ENCODE peak calls at places on chromosomes 7 and 10, in five cellular contexts. C, P, L, I and H are unnamed samples.

GRCh38 chr10:11658801-11659368 is 47.4 kb upstream of the USP6NL start:
- DNase-seq in C (no peak), P (no peak), L (no peak), I (no peak), H (peak)

GRCh38 chr7:25311346-25311745 is 83.1 kb upstream of the NPVF start:
- DNase-seq in C (no peak), P (no peak), L (peak), I (no peak), H (no peak)

GRCh38 chr10:60427148-60427547 is 37.5 kb upstream of the ANK3 start:
- DNase-seq in C (no peak), P (no peak), L (no peak), I (no peak), H (no peak)

GRCh38 chr7:78476851-78477405 is 678.4 kb downstream of the PHTF2 start:
- DNase-seq in C (no peak), P (no peak), L (peak), I (no peak), H (no peak)

GRCh38 chr10:110600487-110601101 is 33.1 kb downstream of the SMC3 start:
- DNase-seq in C (no peak), P (peak), L (peak), I (no peak), H (peak)

GRCh38 chr10:24384954-24385353 is 176.0 kb downstream of the KIAA1217 start:
- DNase-seq in C (no peak), P (no peak), L (no peak), I (no peak), H (no peak)

GRCh38 chr10:118800920-118801319 is 46.1 kb upstream of the CACUL1 start:
- DNase-seq in C (peak), P (no peak), L (no peak), I (no peak), H (peak)

GRCh38 chr10:102309236-102309635 is 63.9 kb downstream of the GBF1 start:
- DNase-seq in C (no peak), P (no peak), L (no peak), I (no peak), H (no peak)

GRCh38 chr7:22645418-22646181 is 81.4 kb upstream of the IL6 start:
- DNase-seq in C (no peak), P (no peak), L (no peak), I (no peak), H (no peak)

GRCh38 chr7:81846398-81846797 is 76.6 kb upstream of the HGF start:
- DNase-seq in C (no peak), P (peak), L (peak), I (no peak), H (peak)

GRCh38 chr7:90923576-90923975 is 327.5 kb downstream of the CDK14 start:
- DNase-seq in C (no peak), P (no peak), L (no peak), I (no peak), H (no peak)

GRCh38 chr7:4245866-4246470 is 436.1 kb upstream of the FOXK1 start:
- DNase-seq in C (no peak), P (no peak), L (no peak), I (no peak), H (no peak)

GRCh38 chr10:52525761-52526160 is 211.7 kb downstream of the DKK1 start:
- DNase-seq in C (no peak), P (peak), L (no peak), I (no peak), H (peak)

GRCh38 chr7:45869426-45869825 is 3.5 kb downstream of the CCDC201 start:
- DNase-seq in C (no peak), P (no peak), L (no peak), I (no peak), H (peak)

GRCh38 chr7:22305706-22306105 is 51.2 kb downstream of the RAPGEF5 start:
- DNase-seq in C (no peak), P (no peak), L (no peak), I (no peak), H (no peak)

GRCh38 chr10:118002581-118002980 is 44.2 kb downstream of the RAB11FIP2 start:
- DNase-seq in C (no peak), P (no peak), L (no peak), I (no peak), H (peak)

GRCh38 chr7:1407883-1408282 is 51.4 kb downstream of the MICALL2 start:
- DNase-seq in C (no peak), P (no peak), L (no peak), I (no peak), H (no peak)

GRCh38 chr10:71367279-71367678 is 29.4 kb upstream of the CDH23 start:
- DNase-seq in C (no peak), P (no peak), L (no peak), I (no peak), H (no peak)

GRCh38 chr7:140478361-140479061 is 794 bp downstream of the MKRN1 start:
- DNase-seq in C (peak), P (peak), L (no peak), I (peak), H (peak)

GRCh38 chr7:2527505-2528464 is 8.2 kb downstream of the LFNG start:
- DNase-seq in C (peak), P (peak), L (no peak), I (peak), H (peak)

GRCh38 chr10:131400518-131400917 is 89.0 kb upstream of the TCERG1L start:
- DNase-seq in C (no peak), P (no peak), L (no peak), I (no peak), H (no peak)

GRCh38 chr7:45702751-45703150 is 128.6 kb downstream of the ADCY1 start:
- DNase-seq in C (no peak), P (no peak), L (no peak), I (no peak), H (no peak)

GRCh38 chr10:127280446-127280845 is 84.1 kb upstream of the INSYN2A start:
- DNase-seq in C (no peak), P (no peak), L (no peak), I (no peak), H (no peak)

GRCh38 chr10:123906884-123907652 is 15.5 kb upstream of the CPXM2 start:
- DNase-seq in C (no peak), P (no peak), L (no peak), I (no peak), H (no peak)

GRCh38 chr10:70858759-70859158 is 29.6 kb downstream of the PCBD1 start:
- DNase-seq in C (no peak), P (no peak), L (no peak), I (no peak), H (no peak)

GRCh38 chr7:147276783-147277370 is 1160.3 kb downstream of the CNTNAP2 start:
- DNase-seq in C (no peak), P (no peak), L (no peak), I (no peak), H (no peak)

GRCh38 chr7:21767300-21767900 is 178.3 kb downstream of the CDCA7L start:
- DNase-seq in C (peak), P (peak), L (peak), I (no peak), H (peak)

GRCh38 chr10:6348091-6348862 is 145.5 kb downstream of the PFKFB3 start:
- DNase-seq in C (no peak), P (peak), L (peak), I (peak), H (peak)

GRCh38 chr7:81013036-81013435 is 94.2 kb upstream of the SEMA3C start:
- DNase-seq in C (no peak), P (peak), L (peak), I (no peak), H (peak)

GRCh38 chr7:52271663-52272062 is 763.8 kb upstream of the POM121L12 start:
- DNase-seq in C (no peak), P (no peak), L (no peak), I (no peak), H (no peak)

GRCh38 chr10:95249467-95249866 is 41.3 kb downstream of the PDLIM1 start:
- DNase-seq in C (no peak), P (no peak), L (no peak), I (no peak), H (no peak)

GRCh38 chr10:79308016-79308415 is 39.3 kb upstream of the PPIF start:
- DNase-seq in C (no peak), P (no peak), L (no peak), I (peak), H (no peak)

GRCh38 chr7:157579425-157579824 is 242.6 kb downstream of the DNAJB6 start:
- DNase-seq in C (no peak), P (no peak), L (no peak), I (no peak), H (no peak)

DNA sequence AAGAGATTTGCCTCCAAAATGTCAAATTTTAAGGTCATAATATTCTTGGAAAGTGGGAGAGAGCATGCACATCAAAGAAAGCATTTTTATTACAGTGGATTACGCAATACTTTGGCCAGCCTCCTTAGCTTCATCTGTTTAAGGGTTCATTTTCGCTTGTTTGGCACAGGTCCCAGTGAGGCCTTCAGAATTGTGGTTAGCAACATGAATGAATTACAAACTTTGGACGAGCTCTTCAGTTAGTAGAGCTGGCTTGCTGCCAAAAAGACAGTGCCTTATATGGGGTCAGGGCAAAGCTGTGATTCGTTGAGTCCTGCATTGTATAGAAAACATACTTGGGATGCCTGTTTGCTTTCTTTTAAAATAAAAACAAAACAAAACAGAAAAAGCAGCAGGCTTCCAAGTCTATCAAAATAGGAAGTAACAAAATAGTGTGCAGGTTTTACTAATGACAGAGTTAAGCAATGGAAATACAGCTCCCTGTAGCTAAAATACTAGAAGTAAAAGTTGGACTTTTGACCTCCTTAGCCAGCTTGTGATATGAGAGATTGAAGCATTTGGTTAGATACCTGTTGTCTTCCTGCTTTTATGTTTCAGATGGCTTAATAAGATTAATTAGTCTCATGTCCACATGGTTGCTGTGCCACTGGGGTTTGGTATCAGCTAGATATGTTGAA is 190.8 kb downstream of the MLLT10 start:
- DNase-seq in C (peak), P (peak), L (peak), I (peak), H (peak)
- H3K4me3 ChIP-seq in C (no peak), P (no peak), L (no peak), I (no peak), H (no peak)

DNA sequence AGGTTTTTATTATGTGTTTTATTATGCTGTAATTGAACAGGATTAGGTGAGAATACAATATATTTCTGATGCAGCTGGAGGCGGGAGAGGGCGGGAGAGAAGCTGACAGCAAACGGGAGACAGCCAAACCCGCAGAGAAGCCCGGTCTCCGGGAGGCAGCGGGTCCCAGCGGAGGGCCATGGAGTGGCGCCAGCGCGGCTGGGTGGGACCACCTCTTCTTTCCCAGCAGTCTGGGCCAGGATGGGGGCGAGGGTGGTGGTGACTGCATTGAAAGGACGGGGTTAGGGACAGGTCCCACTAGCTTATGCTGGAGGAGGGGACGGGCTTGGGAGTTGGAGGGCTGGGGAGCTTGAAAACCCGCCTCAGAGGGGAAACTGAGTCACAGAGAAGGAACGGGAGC is 14.5 kb upstream of the KAZALD1 start:
- DNase-seq in C (no peak), P (no peak), L (no peak), I (peak), H (no peak)
- H3K4me3 ChIP-seq in C (no peak), P (no peak), L (no peak), I (no peak), H (no peak)

GRCh38 chr7:142790056-142790455 is 19.3 kb downstream of the PRSS2 start:
- DNase-seq in C (no peak), P (no peak), L (no peak), I (no peak), H (no peak)

GRCh38 chr7:142787034-142787768 is 16.4 kb downstream of the PRSS2 start:
- DNase-seq in C (no peak), P (no peak), L (no peak), I (no peak), H (no peak)

GRCh38 chr7:142790565-142790964 is 19.8 kb downstream of the PRSS2 start:
- DNase-seq in C (no peak), P (no peak), L (no peak), I (no peak), H (no peak)

GRCh38 chr7:142787783-142788182 is 17.0 kb downstream of the PRSS2 start:
- DNase-seq in C (no peak), P (no peak), L (no peak), I (no peak), H (no peak)

DNA sequence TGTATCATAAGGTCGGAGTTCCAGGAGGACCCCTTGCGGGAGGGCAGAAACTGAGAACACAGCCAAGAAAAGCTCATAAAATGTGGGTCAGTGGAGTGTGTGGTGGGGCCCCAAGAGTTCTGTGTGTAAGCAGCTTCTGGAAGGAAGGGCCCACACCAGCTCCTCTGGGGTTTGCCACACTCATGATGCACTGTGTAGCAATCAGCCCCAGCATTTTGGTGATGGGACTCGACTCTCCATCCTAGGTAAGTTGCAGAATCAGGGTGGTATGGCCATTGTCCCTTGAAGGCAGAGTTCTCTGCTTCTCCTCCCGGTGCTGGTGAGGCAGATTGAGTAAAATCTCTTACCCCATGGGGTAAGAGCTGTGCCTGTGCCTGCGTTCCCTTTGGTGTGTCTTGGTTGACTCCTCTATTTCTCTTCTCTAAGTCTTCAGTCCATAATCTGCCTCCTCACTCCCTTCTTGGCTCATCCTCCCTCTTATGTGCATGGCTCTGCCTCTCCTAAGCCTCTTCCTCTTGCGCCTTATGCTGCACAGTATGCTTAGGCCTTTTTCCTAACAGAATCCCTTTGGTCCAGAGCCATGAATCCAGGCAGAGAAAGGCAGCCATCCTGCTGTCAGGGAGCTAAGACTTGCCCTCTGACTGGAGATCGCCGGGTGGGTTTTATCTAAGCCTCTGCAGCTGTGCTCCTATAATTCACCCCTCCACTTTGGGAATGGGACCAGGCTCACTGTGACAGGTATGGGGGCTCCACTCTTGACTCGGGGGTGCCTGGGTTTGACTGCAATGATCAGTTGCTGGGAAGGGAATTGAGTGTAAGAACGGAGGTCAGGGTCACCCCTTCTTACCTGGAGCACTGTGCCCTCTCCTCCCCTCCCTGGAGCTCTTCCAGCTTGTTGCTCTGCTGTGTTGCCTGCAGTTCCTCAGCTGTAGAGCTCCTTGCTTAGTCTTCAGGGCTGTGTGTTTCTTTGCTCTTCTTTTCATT is 17.8 kb downstream of the PRSS2 start:
- DNase-seq in C (no peak), P (no peak), L (no peak), I (no peak), H (no peak)
- H3K4me3 ChIP-seq in C (no peak), P (no peak), L (no peak), I (peak), H (no peak)

DNA sequence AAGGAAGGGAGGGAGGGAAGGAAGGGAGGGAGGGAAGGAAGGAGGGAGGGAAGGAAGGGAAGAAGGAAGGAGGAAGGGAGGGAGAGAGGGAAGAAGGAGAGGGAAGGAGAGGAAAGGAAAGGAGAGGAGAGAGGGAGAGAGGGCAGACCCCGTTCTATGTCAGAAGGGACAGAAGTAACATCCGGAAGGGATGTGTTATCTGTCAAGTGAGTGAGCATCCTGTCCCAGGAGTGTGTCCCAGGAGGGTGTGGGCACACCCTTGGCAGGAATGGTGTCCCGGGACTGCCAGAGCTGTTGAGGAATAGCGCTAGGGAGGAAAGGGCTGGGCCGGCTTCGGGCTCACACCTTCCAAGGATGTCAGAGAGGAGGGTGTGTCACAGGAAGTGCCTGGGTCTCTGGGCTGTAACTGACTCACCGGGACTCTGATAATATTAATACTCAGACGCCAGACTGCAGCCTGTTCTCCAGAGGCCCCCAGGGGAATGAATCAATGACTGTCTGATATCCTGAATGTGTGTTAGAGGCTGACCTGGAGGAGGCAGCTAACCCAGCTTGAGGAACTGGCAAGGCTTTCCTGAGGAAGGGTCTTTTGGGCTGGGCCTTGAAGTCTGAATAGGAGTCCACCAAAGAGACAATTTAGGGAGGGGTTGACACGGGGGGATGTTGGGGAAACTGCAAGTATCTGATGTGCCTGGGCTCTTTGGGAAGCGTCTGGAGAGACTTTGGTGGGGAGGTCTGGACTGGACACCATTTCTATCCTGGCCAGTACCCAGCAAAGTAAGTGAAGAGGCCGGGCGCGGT is 125.7 kb upstream of the TNRC18 start:
- DNase-seq in C (no peak), P (peak), L (no peak), I (peak), H (peak)
- H3K4me3 ChIP-seq in C (no peak), P (no peak), L (no peak), I (no peak), H (no peak)

DNA sequence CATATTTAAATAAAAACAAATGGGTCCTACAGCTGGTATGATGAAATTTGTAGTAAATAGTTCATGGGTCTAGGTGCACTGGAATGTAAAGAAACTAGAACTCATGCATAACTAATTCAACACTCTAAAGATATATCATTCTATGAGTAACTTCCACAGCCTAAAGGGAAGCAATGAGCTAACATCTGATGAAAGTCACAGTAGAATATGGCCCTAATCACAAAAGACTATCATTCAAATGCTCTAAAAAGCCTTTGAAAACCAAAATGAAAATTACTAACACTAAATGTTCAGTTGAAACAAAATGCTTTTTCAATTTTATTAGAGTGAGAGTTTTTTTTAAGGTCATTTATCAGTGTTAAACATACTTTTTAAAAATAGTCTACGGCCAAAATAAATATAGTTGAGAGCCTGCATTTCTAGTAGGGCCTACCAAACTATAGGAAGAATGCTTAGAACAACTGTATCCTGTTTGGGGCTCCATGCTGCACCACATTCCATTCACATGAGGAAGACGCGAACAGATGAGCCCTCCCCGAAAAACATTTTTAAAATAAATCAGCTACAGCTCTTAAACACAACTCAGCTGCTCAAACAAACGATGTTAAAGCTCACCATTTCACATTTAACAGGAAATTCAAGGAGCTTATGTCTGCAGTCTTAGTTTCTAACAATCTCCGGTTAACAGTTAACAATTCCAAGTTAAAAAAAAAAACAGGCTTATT is 134.4 kb downstream of the NRBF2 start:
- DNase-seq in C (no peak), P (peak), L (no peak), I (no peak), H (peak)
- H3K4me3 ChIP-seq in C (peak), P (peak), L (peak), I (peak), H (peak)

GRCh38 chr7:41573017-41573416 is 129.9 kb downstream of the INHBA start:
- DNase-seq in C (no peak), P (peak), L (no peak), I (no peak), H (peak)

GRCh38 chr7:41570766-41571165 is 132.1 kb downstream of the INHBA start:
- DNase-seq in C (no peak), P (no peak), L (no peak), I (no peak), H (no peak)

GRCh38 chr7:41574377-41574776 is 128.5 kb downstream of the INHBA start:
- DNase-seq in C (no peak), P (peak), L (no peak), I (no peak), H (peak)

GRCh38 chr7:41576176-41576575 is 126.7 kb downstream of the INHBA start:
- DNase-seq in C (no peak), P (peak), L (no peak), I (no peak), H (peak)

GRCh38 chr7:41573881-41574280 is 129.0 kb downstream of the INHBA start:
- DNase-seq in C (no peak), P (no peak), L (no peak), I (no peak), H (no peak)
- H3K4me3 ChIP-seq in C (no peak), P (no peak), L (no peak), I (no peak), H (no peak)